ENCODE peak calls at places on chromosomes 7 and 10, in six cellular contexts. One of them, this sample, is unnamed. For H3K36me3, the result is how much of the 10 kb centered on the place peaks cover.

GRCh38 chr7:66682350-66683093 is 53.8 kb downstream of the KCTD7 start:
- DNase-seq in neuronal stem cell: no peak
- DNase-seq in tibial nerve: no peak
- DNase-seq in CD8-positive, alpha-beta T cell: no peak
- DNase-seq in fibroblast of lung: peak
- DNase-seq in left ventricle myocardium inferior: no peak
- DNase-seq in this sample: peak

GRCh38 chr10:13416760-13417159 is 68.7 kb upstream of the SEPHS1 start:
- DNase-seq in neuronal stem cell: no peak
- DNase-seq in tibial nerve: no peak
- DNase-seq in CD8-positive, alpha-beta T cell: no peak
- DNase-seq in fibroblast of lung: no peak
- DNase-seq in left ventricle myocardium inferior: no peak
- DNase-seq in this sample: no peak

GRCh38 chr7:77734590-77735421 is 38.5 kb downstream of the RSBN1L start:
- DNase-seq in neuronal stem cell: no peak
- DNase-seq in tibial nerve: no peak
- DNase-seq in CD8-positive, alpha-beta T cell: no peak
- DNase-seq in fibroblast of lung: no peak
- DNase-seq in left ventricle myocardium inferior: no peak
- DNase-seq in this sample: peak

GRCh38 chr7:94679341-94679740 is 23.4 kb upstream of the SGCE start:
- DNase-seq in neuronal stem cell: no peak
- DNase-seq in tibial nerve: no peak
- DNase-seq in CD8-positive, alpha-beta T cell: no peak
- DNase-seq in fibroblast of lung: peak
- DNase-seq in left ventricle myocardium inferior: no peak
- DNase-seq in this sample: no peak

GRCh38 chr7:23026164-23026563 is 12.2 kb upstream of the HYCC1 start:
- DNase-seq in neuronal stem cell: no peak
- DNase-seq in tibial nerve: no peak
- DNase-seq in CD8-positive, alpha-beta T cell: no peak
- DNase-seq in fibroblast of lung: peak
- DNase-seq in left ventricle myocardium inferior: no peak
- DNase-seq in this sample: peak

GRCh38 chr7:66033471-66034385 is 41.9 kb upstream of the ASL start:
- DNase-seq in neuronal stem cell: no peak
- DNase-seq in tibial nerve: no peak
- DNase-seq in CD8-positive, alpha-beta T cell: no peak
- DNase-seq in fibroblast of lung: no peak
- DNase-seq in left ventricle myocardium inferior: no peak
- DNase-seq in this sample: no peak

GRCh38 chr7:151904270-151904669 is 27.4 kb upstream of the PRKAG2 start:
- DNase-seq in neuronal stem cell: no peak
- DNase-seq in tibial nerve: no peak
- DNase-seq in CD8-positive, alpha-beta T cell: no peak
- DNase-seq in fibroblast of lung: no peak
- DNase-seq in left ventricle myocardium inferior: no peak
- DNase-seq in this sample: no peak

GRCh38 chr10:17123062-17123661 is 6.4 kb downstream of the CUBN start:
- DNase-seq in neuronal stem cell: no peak
- DNase-seq in tibial nerve: no peak
- DNase-seq in CD8-positive, alpha-beta T cell: no peak
- DNase-seq in fibroblast of lung: peak
- DNase-seq in left ventricle myocardium inferior: no peak
- DNase-seq in this sample: peak

GRCh38 chr7:140231779-140232491 is 55.2 kb upstream of the KDM7A start:
- DNase-seq in neuronal stem cell: no peak
- DNase-seq in tibial nerve: no peak
- DNase-seq in CD8-positive, alpha-beta T cell: peak
- DNase-seq in fibroblast of lung: no peak
- DNase-seq in left ventricle myocardium inferior: no peak
- DNase-seq in this sample: no peak

GRCh38 chr10:30502266-30503058 is 68.5 kb downstream of the MAP3K8 start:
- DNase-seq in neuronal stem cell: no peak
- DNase-seq in tibial nerve: peak
- DNase-seq in CD8-positive, alpha-beta T cell: peak
- DNase-seq in fibroblast of lung: peak
- DNase-seq in left ventricle myocardium inferior: no peak
- DNase-seq in this sample: peak

GRCh38 chr10:9305018-9305655 is 1250.6 kb downstream of the GATA3 start:
- DNase-seq in neuronal stem cell: peak
- DNase-seq in tibial nerve: no peak
- DNase-seq in CD8-positive, alpha-beta T cell: no peak
- DNase-seq in fibroblast of lung: peak
- DNase-seq in left ventricle myocardium inferior: no peak
- DNase-seq in this sample: peak

GRCh38 chr10:124725791-124726190 is 18.4 kb downstream of the FAM53B start:
- DNase-seq in neuronal stem cell: no peak
- DNase-seq in tibial nerve: no peak
- DNase-seq in CD8-positive, alpha-beta T cell: no peak
- DNase-seq in fibroblast of lung: no peak
- DNase-seq in left ventricle myocardium inferior: no peak
- DNase-seq in this sample: no peak

GRCh38 chr10:16909271-16909767 is 92.1 kb upstream of the RSU1 start:
- DNase-seq in neuronal stem cell: no peak
- DNase-seq in tibial nerve: no peak
- DNase-seq in CD8-positive, alpha-beta T cell: no peak
- DNase-seq in fibroblast of lung: peak
- DNase-seq in left ventricle myocardium inferior: no peak
- DNase-seq in this sample: peak

GRCh38 chr10:112823007-112823406 is 127.0 kb upstream of the TCF7L2 start:
- DNase-seq in neuronal stem cell: no peak
- DNase-seq in tibial nerve: no peak
- DNase-seq in CD8-positive, alpha-beta T cell: no peak
- DNase-seq in fibroblast of lung: no peak
- DNase-seq in left ventricle myocardium inferior: no peak
- DNase-seq in this sample: no peak

GRCh38 chr7:2193120-2193519 is 39.6 kb downstream of the MAD1L1 start:
- DNase-seq in neuronal stem cell: no peak
- DNase-seq in tibial nerve: no peak
- DNase-seq in CD8-positive, alpha-beta T cell: no peak
- DNase-seq in fibroblast of lung: no peak
- DNase-seq in left ventricle myocardium inferior: no peak
- DNase-seq in this sample: no peak

GRCh38 chr10:122010405-122011050 is 21.6 kb downstream of the TACC2 start:
- DNase-seq in neuronal stem cell: no peak
- DNase-seq in tibial nerve: no peak
- DNase-seq in CD8-positive, alpha-beta T cell: no peak
- DNase-seq in fibroblast of lung: peak
- DNase-seq in left ventricle myocardium inferior: no peak
- DNase-seq in this sample: peak

GRCh38 chr10:93816123-93816747 is 58.5 kb downstream of the LGI1 start:
- DNase-seq in neuronal stem cell: peak
- DNase-seq in tibial nerve: peak
- DNase-seq in CD8-positive, alpha-beta T cell: no peak
- DNase-seq in fibroblast of lung: peak
- DNase-seq in left ventricle myocardium inferior: peak
- DNase-seq in this sample: peak

GRCh38 chr10:65861249-65861648 is 1064.6 kb upstream of the LRRTM3 start:
- DNase-seq in neuronal stem cell: no peak
- DNase-seq in tibial nerve: no peak
- DNase-seq in CD8-positive, alpha-beta T cell: no peak
- DNase-seq in fibroblast of lung: peak
- DNase-seq in left ventricle myocardium inferior: no peak
- DNase-seq in this sample: no peak

GRCh38 chr10:38025283-38025682 is 14.8 kb downstream of the ZNF33A start:
- DNase-seq in neuronal stem cell: no peak
- DNase-seq in tibial nerve: no peak
- DNase-seq in CD8-positive, alpha-beta T cell: no peak
- DNase-seq in fibroblast of lung: no peak
- DNase-seq in left ventricle myocardium inferior: no peak
- DNase-seq in this sample: no peak

GRCh38 chr10:52318136-52318810 is 4.2 kb downstream of the DKK1 start:
- DNase-seq in neuronal stem cell: no peak
- DNase-seq in tibial nerve: no peak
- DNase-seq in CD8-positive, alpha-beta T cell: no peak
- DNase-seq in fibroblast of lung: peak
- DNase-seq in left ventricle myocardium inferior: no peak
- DNase-seq in this sample: peak

GRCh38 chr7:124310934-124311390 is 278.1 kb upstream of the TMEM229A start:
- DNase-seq in neuronal stem cell: no peak
- DNase-seq in tibial nerve: no peak
- DNase-seq in CD8-positive, alpha-beta T cell: no peak
- DNase-seq in fibroblast of lung: no peak
- DNase-seq in left ventricle myocardium inferior: no peak
- DNase-seq in this sample: peak

GRCh38 chr7:142383826-142384507 is 126.1 kb upstream of the PRSS58 start:
- DNase-seq in neuronal stem cell: no peak
- DNase-seq in tibial nerve: no peak
- DNase-seq in CD8-positive, alpha-beta T cell: no peak
- DNase-seq in fibroblast of lung: peak
- DNase-seq in left ventricle myocardium inferior: no peak
- DNase-seq in this sample: no peak

GRCh38 chr10:122114156-122114747 is 125.3 kb downstream of the TACC2 start:
- DNase-seq in neuronal stem cell: no peak
- DNase-seq in tibial nerve: peak
- DNase-seq in CD8-positive, alpha-beta T cell: no peak
- DNase-seq in fibroblast of lung: no peak
- DNase-seq in left ventricle myocardium inferior: no peak
- DNase-seq in this sample: no peak

GRCh38 chr10:122062831-122063674 is 74.1 kb downstream of the TACC2 start:
- DNase-seq in neuronal stem cell: peak
- DNase-seq in tibial nerve: peak
- DNase-seq in CD8-positive, alpha-beta T cell: no peak
- DNase-seq in fibroblast of lung: peak
- DNase-seq in left ventricle myocardium inferior: peak
- DNase-seq in this sample: peak

GRCh38 chr7:77651544-77652162 is 44.6 kb upstream of the RSBN1L start:
- DNase-seq in neuronal stem cell: no peak
- DNase-seq in tibial nerve: peak
- DNase-seq in CD8-positive, alpha-beta T cell: peak
- DNase-seq in fibroblast of lung: peak
- DNase-seq in left ventricle myocardium inferior: no peak
- DNase-seq in this sample: peak

GRCh38 chr10:116653885-116654284 is 33.1 kb downstream of the PNLIPRP2 start:
- DNase-seq in neuronal stem cell: no peak
- DNase-seq in tibial nerve: no peak
- DNase-seq in CD8-positive, alpha-beta T cell: no peak
- DNase-seq in fibroblast of lung: no peak
- DNase-seq in left ventricle myocardium inferior: no peak
- DNase-seq in this sample: no peak

GRCh38 chr10:122541541-122542002 is 19.0 kb upstream of the DMBT1 start:
- DNase-seq in neuronal stem cell: no peak
- DNase-seq in tibial nerve: no peak
- DNase-seq in CD8-positive, alpha-beta T cell: no peak
- DNase-seq in fibroblast of lung: no peak
- DNase-seq in left ventricle myocardium inferior: no peak
- DNase-seq in this sample: no peak

GRCh38 chr10:26507441-26507840 is 69.3 kb downstream of the APBB1IP start:
- DNase-seq in neuronal stem cell: no peak
- DNase-seq in tibial nerve: no peak
- DNase-seq in CD8-positive, alpha-beta T cell: no peak
- DNase-seq in fibroblast of lung: no peak
- DNase-seq in left ventricle myocardium inferior: no peak
- DNase-seq in this sample: no peak
- H3K36me3 ChIP-seq in neuronal stem cell: under half
- H3K36me3 ChIP-seq in tibial nerve: under half
- H3K36me3 ChIP-seq in CD8-positive, alpha-beta T cell: under half
- H3K36me3 ChIP-seq in fibroblast of lung: under half
- H3K36me3 ChIP-seq in left ventricle myocardium inferior: under half
- H3K36me3 ChIP-seq in this sample: under half

DNA sequence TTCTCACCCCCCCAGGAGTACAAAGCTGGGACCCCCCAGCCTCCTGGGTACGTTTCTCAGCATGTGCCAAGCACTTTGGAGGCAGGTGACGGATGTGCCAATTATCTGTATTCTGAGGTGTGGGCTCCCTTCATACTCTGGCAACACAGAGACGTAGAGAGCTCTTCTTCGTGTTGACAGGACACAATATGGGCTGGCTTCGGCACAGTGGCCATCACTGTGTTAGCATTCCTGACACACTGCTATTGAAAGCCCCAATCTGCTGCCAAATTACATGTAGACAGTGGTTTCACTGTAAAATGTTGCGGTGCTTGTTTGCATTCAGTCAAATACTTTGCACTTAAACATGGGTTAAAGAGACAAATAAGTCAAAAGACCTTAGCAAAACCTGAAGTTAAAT is 92.6 kb upstream of the SAMD8 start:
- DNase-seq in neuronal stem cell: no peak
- DNase-seq in tibial nerve: no peak
- DNase-seq in CD8-positive, alpha-beta T cell: no peak
- DNase-seq in fibroblast of lung: no peak
- DNase-seq in left ventricle myocardium inferior: no peak
- DNase-seq in this sample: no peak
- H3K27ac ChIP-seq in neuronal stem cell: no peak
- H3K27ac ChIP-seq in tibial nerve: no peak
- H3K27ac ChIP-seq in CD8-positive, alpha-beta T cell: no peak
- H3K27ac ChIP-seq in fibroblast of lung: no peak
- H3K27ac ChIP-seq in left ventricle myocardium inferior: no peak
- H3K27ac ChIP-seq in this sample: no peak

DNA sequence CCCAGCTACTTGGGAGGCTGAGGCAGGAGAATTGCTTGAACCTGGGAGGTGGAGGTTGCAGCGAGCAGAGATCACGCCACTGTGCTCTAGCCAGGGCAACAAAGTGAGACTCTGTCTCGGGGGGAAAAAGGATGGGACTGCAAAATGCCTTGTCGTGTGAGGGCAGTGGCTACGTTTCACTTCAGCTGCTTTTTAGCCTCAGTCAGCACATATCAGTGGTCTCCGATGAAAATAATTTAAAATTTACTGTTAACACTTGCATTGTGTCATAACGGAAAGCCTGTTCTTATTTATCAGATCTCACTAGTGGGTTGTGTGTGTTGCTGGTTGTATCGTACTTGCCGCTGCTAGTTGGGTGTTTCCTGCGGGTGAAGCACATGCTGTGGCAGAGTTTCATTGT is 61.9 kb downstream of the RBM33 start:
- DNase-seq in neuronal stem cell: no peak
- DNase-seq in tibial nerve: no peak
- DNase-seq in CD8-positive, alpha-beta T cell: no peak
- DNase-seq in fibroblast of lung: no peak
- DNase-seq in left ventricle myocardium inferior: no peak
- DNase-seq in this sample: no peak
- H3K36me3 ChIP-seq in neuronal stem cell: half or more
- H3K36me3 ChIP-seq in tibial nerve: under half
- H3K36me3 ChIP-seq in CD8-positive, alpha-beta T cell: half or more
- H3K36me3 ChIP-seq in fibroblast of lung: under half
- H3K36me3 ChIP-seq in left ventricle myocardium inferior: half or more
- H3K36me3 ChIP-seq in this sample: half or more

GRCh38 chr10:28508304-28508925 is 24.5 kb upstream of the WAC start:
- DNase-seq in neuronal stem cell: no peak
- DNase-seq in tibial nerve: no peak
- DNase-seq in CD8-positive, alpha-beta T cell: no peak
- DNase-seq in fibroblast of lung: no peak
- DNase-seq in left ventricle myocardium inferior: no peak
- DNase-seq in this sample: no peak

GRCh38 chr10:28509286-28509685 is 23.6 kb upstream of the WAC start:
- DNase-seq in neuronal stem cell: no peak
- DNase-seq in tibial nerve: no peak
- DNase-seq in CD8-positive, alpha-beta T cell: no peak
- DNase-seq in fibroblast of lung: no peak
- DNase-seq in left ventricle myocardium inferior: no peak
- DNase-seq in this sample: no peak

GRCh38 chr10:28503114-28503513 is 29.8 kb upstream of the WAC start:
- DNase-seq in neuronal stem cell: no peak
- DNase-seq in tibial nerve: no peak
- DNase-seq in CD8-positive, alpha-beta T cell: no peak
- DNase-seq in fibroblast of lung: peak
- DNase-seq in left ventricle myocardium inferior: no peak
- DNase-seq in this sample: no peak

GRCh38 chr10:28505359-28505959 is 27.5 kb upstream of the WAC start:
- DNase-seq in neuronal stem cell: no peak
- DNase-seq in tibial nerve: no peak
- DNase-seq in CD8-positive, alpha-beta T cell: no peak
- DNase-seq in fibroblast of lung: no peak
- DNase-seq in left ventricle myocardium inferior: no peak
- DNase-seq in this sample: no peak
- H3K27ac ChIP-seq in neuronal stem cell: no peak
- H3K27ac ChIP-seq in tibial nerve: no peak
- H3K27ac ChIP-seq in CD8-positive, alpha-beta T cell: no peak
- H3K27ac ChIP-seq in fibroblast of lung: no peak
- H3K27ac ChIP-seq in left ventricle myocardium inferior: no peak
- H3K27ac ChIP-seq in this sample: no peak

This sample was measured in cardiac muscle cell.